ENCODE peak calls at places on chromosome 22, in seven cellular contexts. One of them, this sample, is unnamed.

GRCh38 chr22:41447435-41448188 is 1.0 kb upstream of the TOB2 start:
- DNase-seq in brain microvascular endothelial cell: peak; percentile 48
- DNase-seq in SIG-M5: no peak
- DNase-seq in adrenal gland: peak; percentile 76
- DNase-seq in stimulated activated CD8-positive, alpha-beta memory T cell treated with anti-CD3 and anti-CD28 coated beads, Interleukin-2, amount 100 ng/mL, for 1 hour: peak; percentile 39
- DNase-seq in activated CD4-positive, alpha-beta T cell treated with anti-CD3 and anti-CD28 coated beads, Interleukin-2, amount 50 U/mL, for 1 hour: peak; percentile 42
- DNase-seq in Daoy: peak; percentile 78
- DNase-seq in this sample: peak; percentile 23

GRCh38 chr22:48456449-48456848 is 1371.2 kb downstream of the BRD1 start:
- DNase-seq in SIG-M5: no peak
- DNase-seq in activated CD4-positive, alpha-beta T cell treated with anti-CD3 and anti-CD28 coated beads, Interleukin-2, amount 50 U/mL, for 1 hour: no peak
- DNase-seq in adrenal gland: no peak
- DNase-seq in brain microvascular endothelial cell: no peak
- DNase-seq in Daoy: no peak
- DNase-seq in stimulated activated CD8-positive, alpha-beta memory T cell treated with anti-CD3 and anti-CD28 coated beads, Interleukin-2, amount 100 ng/mL, for 1 hour: no peak
- DNase-seq in this sample: no peak

GRCh38 chr22:38062782-38063181 is 5.6 kb downstream of the PICK1 start:
- DNase-seq in adrenal gland: peak; percentile 58
- DNase-seq in brain microvascular endothelial cell: no peak
- DNase-seq in Daoy: no peak
- DNase-seq in stimulated activated CD8-positive, alpha-beta memory T cell treated with anti-CD3 and anti-CD28 coated beads, Interleukin-2, amount 100 ng/mL, for 1 hour: no peak
- DNase-seq in SIG-M5: no peak
- DNase-seq in activated CD4-positive, alpha-beta T cell treated with anti-CD3 and anti-CD28 coated beads, Interleukin-2, amount 50 U/mL, for 1 hour: no peak
- DNase-seq in this sample: no peak

GRCh38 chr22:22458896-22459588 is 49.5 kb downstream of the ZNF280B start:
- DNase-seq in Daoy: no peak
- DNase-seq in activated CD4-positive, alpha-beta T cell treated with anti-CD3 and anti-CD28 coated beads, Interleukin-2, amount 50 U/mL, for 1 hour: no peak
- DNase-seq in stimulated activated CD8-positive, alpha-beta memory T cell treated with anti-CD3 and anti-CD28 coated beads, Interleukin-2, amount 100 ng/mL, for 1 hour: no peak
- DNase-seq in brain microvascular endothelial cell: no peak
- DNase-seq in adrenal gland: no peak
- DNase-seq in SIG-M5: no peak
- DNase-seq in this sample: no peak

GRCh38 chr22:32334640-32335365 is 22.9 kb upstream of the RFPL3 start:
- DNase-seq in adrenal gland: no peak
- DNase-seq in Daoy: no peak
- DNase-seq in brain microvascular endothelial cell: no peak
- DNase-seq in stimulated activated CD8-positive, alpha-beta memory T cell treated with anti-CD3 and anti-CD28 coated beads, Interleukin-2, amount 100 ng/mL, for 1 hour: no peak
- DNase-seq in activated CD4-positive, alpha-beta T cell treated with anti-CD3 and anti-CD28 coated beads, Interleukin-2, amount 50 U/mL, for 1 hour: no peak
- DNase-seq in SIG-M5: no peak
- DNase-seq in this sample: no peak

GRCh38 chr22:44969817-44970216 is 40.0 kb downstream of the PHF21B start:
- DNase-seq in Daoy: no peak
- DNase-seq in stimulated activated CD8-positive, alpha-beta memory T cell treated with anti-CD3 and anti-CD28 coated beads, Interleukin-2, amount 100 ng/mL, for 1 hour: no peak
- DNase-seq in SIG-M5: no peak
- DNase-seq in activated CD4-positive, alpha-beta T cell treated with anti-CD3 and anti-CD28 coated beads, Interleukin-2, amount 50 U/mL, for 1 hour: no peak
- DNase-seq in adrenal gland: no peak
- DNase-seq in brain microvascular endothelial cell: no peak
- DNase-seq in this sample: no peak

GRCh38 chr22:38202437-38203089 is 769 bp downstream of the MAFF start:
- DNase-seq in stimulated activated CD8-positive, alpha-beta memory T cell treated with anti-CD3 and anti-CD28 coated beads, Interleukin-2, amount 100 ng/mL, for 1 hour: no peak
- DNase-seq in Daoy: peak; percentile 84
- DNase-seq in activated CD4-positive, alpha-beta T cell treated with anti-CD3 and anti-CD28 coated beads, Interleukin-2, amount 50 U/mL, for 1 hour: peak; percentile 39
- DNase-seq in adrenal gland: peak; percentile 87
- DNase-seq in brain microvascular endothelial cell: peak; percentile 85
- DNase-seq in SIG-M5: no peak
- DNase-seq in this sample: no peak

GRCh38 chr22:30863161-30863833 is 105.3 kb downstream of the MORC2 start:
- DNase-seq in stimulated activated CD8-positive, alpha-beta memory T cell treated with anti-CD3 and anti-CD28 coated beads, Interleukin-2, amount 100 ng/mL, for 1 hour: no peak
- DNase-seq in SIG-M5: no peak
- DNase-seq in brain microvascular endothelial cell: no peak
- DNase-seq in adrenal gland: peak; percentile 26
- DNase-seq in activated CD4-positive, alpha-beta T cell treated with anti-CD3 and anti-CD28 coated beads, Interleukin-2, amount 50 U/mL, for 1 hour: no peak
- DNase-seq in Daoy: no peak
- DNase-seq in this sample: no peak

GRCh38 chr22:36424901-36425579 is 37.3 kb upstream of the MYH9 start:
- DNase-seq in activated CD4-positive, alpha-beta T cell treated with anti-CD3 and anti-CD28 coated beads, Interleukin-2, amount 50 U/mL, for 1 hour: no peak
- DNase-seq in SIG-M5: no peak
- DNase-seq in brain microvascular endothelial cell: no peak
- DNase-seq in Daoy: no peak
- DNase-seq in stimulated activated CD8-positive, alpha-beta memory T cell treated with anti-CD3 and anti-CD28 coated beads, Interleukin-2, amount 100 ng/mL, for 1 hour: no peak
- DNase-seq in adrenal gland: no peak
- DNase-seq in this sample: no peak

GRCh38 chr22:23278883-23279675 is 98.8 kb downstream of the BCR start:
- DNase-seq in SIG-M5: no peak
- DNase-seq in stimulated activated CD8-positive, alpha-beta memory T cell treated with anti-CD3 and anti-CD28 coated beads, Interleukin-2, amount 100 ng/mL, for 1 hour: no peak
- DNase-seq in brain microvascular endothelial cell: no peak
- DNase-seq in activated CD4-positive, alpha-beta T cell treated with anti-CD3 and anti-CD28 coated beads, Interleukin-2, amount 50 U/mL, for 1 hour: no peak
- DNase-seq in Daoy: no peak
- DNase-seq in adrenal gland: no peak
- DNase-seq in this sample: peak; percentile 77

GRCh38 chr22:17305076-17305475 is 64.2 kb upstream of the CECR2 start:
- DNase-seq in activated CD4-positive, alpha-beta T cell treated with anti-CD3 and anti-CD28 coated beads, Interleukin-2, amount 50 U/mL, for 1 hour: no peak
- DNase-seq in brain microvascular endothelial cell: no peak
- DNase-seq in adrenal gland: no peak
- DNase-seq in stimulated activated CD8-positive, alpha-beta memory T cell treated with anti-CD3 and anti-CD28 coated beads, Interleukin-2, amount 100 ng/mL, for 1 hour: no peak
- DNase-seq in Daoy: no peak
- DNase-seq in SIG-M5: no peak
- DNase-seq in this sample: no peak

GRCh38 chr22:31300896-31301295 is 8.6 kb upstream of the PIK3IP1 start:
- DNase-seq in stimulated activated CD8-positive, alpha-beta memory T cell treated with anti-CD3 and anti-CD28 coated beads, Interleukin-2, amount 100 ng/mL, for 1 hour: no peak
- DNase-seq in brain microvascular endothelial cell: no peak
- DNase-seq in adrenal gland: no peak
- DNase-seq in Daoy: no peak
- DNase-seq in SIG-M5: no peak
- DNase-seq in activated CD4-positive, alpha-beta T cell treated with anti-CD3 and anti-CD28 coated beads, Interleukin-2, amount 50 U/mL, for 1 hour: no peak
- DNase-seq in this sample: no peak

GRCh38 chr22:37290737-37291136 is 8.4 kb downstream of the CYTH4 start:
- DNase-seq in activated CD4-positive, alpha-beta T cell treated with anti-CD3 and anti-CD28 coated beads, Interleukin-2, amount 50 U/mL, for 1 hour: no peak
- DNase-seq in SIG-M5: no peak
- DNase-seq in stimulated activated CD8-positive, alpha-beta memory T cell treated with anti-CD3 and anti-CD28 coated beads, Interleukin-2, amount 100 ng/mL, for 1 hour: no peak
- DNase-seq in adrenal gland: no peak
- DNase-seq in brain microvascular endothelial cell: no peak
- DNase-seq in Daoy: no peak
- DNase-seq in this sample: no peak

GRCh38 chr22:45007946-45008852 is 1.6 kb downstream of the PHF21B start:
- DNase-seq in SIG-M5: no peak
- DNase-seq in Daoy: peak; percentile 45
- DNase-seq in stimulated activated CD8-positive, alpha-beta memory T cell treated with anti-CD3 and anti-CD28 coated beads, Interleukin-2, amount 100 ng/mL, for 1 hour: no peak
- DNase-seq in adrenal gland: peak; percentile 24
- DNase-seq in activated CD4-positive, alpha-beta T cell treated with anti-CD3 and anti-CD28 coated beads, Interleukin-2, amount 50 U/mL, for 1 hour: no peak
- DNase-seq in brain microvascular endothelial cell: no peak
- DNase-seq in this sample: peak; percentile 22

GRCh38 chr22:31496007-31496734 is at the start of gene SFI1:
- DNase-seq in adrenal gland: peak; percentile 93
- DNase-seq in Daoy: peak; percentile 91
- DNase-seq in brain microvascular endothelial cell: peak; percentile 86
- DNase-seq in stimulated activated CD8-positive, alpha-beta memory T cell treated with anti-CD3 and anti-CD28 coated beads, Interleukin-2, amount 100 ng/mL, for 1 hour: peak; percentile 92
- DNase-seq in activated CD4-positive, alpha-beta T cell treated with anti-CD3 and anti-CD28 coated beads, Interleukin-2, amount 50 U/mL, for 1 hour: peak; percentile 96
- DNase-seq in SIG-M5: peak; percentile 7
- DNase-seq in this sample: peak; percentile 47

GRCh38 chr22:35024364-35024692 is 41.6 kb upstream of the ISX start:
- DNase-seq in adrenal gland: no peak
- DNase-seq in brain microvascular endothelial cell: no peak
- DNase-seq in SIG-M5: no peak
- DNase-seq in Daoy: no peak
- DNase-seq in stimulated activated CD8-positive, alpha-beta memory T cell treated with anti-CD3 and anti-CD28 coated beads, Interleukin-2, amount 100 ng/mL, for 1 hour: no peak
- DNase-seq in activated CD4-positive, alpha-beta T cell treated with anti-CD3 and anti-CD28 coated beads, Interleukin-2, amount 50 U/mL, for 1 hour: no peak
- DNase-seq in this sample: no peak

GRCh38 chr22:24989541-24989951 is 37.0 kb downstream of the KIAA1671 start:
- DNase-seq in adrenal gland: no peak
- DNase-seq in SIG-M5: no peak
- DNase-seq in Daoy: no peak
- DNase-seq in brain microvascular endothelial cell: no peak
- DNase-seq in activated CD4-positive, alpha-beta T cell treated with anti-CD3 and anti-CD28 coated beads, Interleukin-2, amount 50 U/mL, for 1 hour: no peak
- DNase-seq in stimulated activated CD8-positive, alpha-beta memory T cell treated with anti-CD3 and anti-CD28 coated beads, Interleukin-2, amount 100 ng/mL, for 1 hour: no peak
- DNase-seq in this sample: no peak

GRCh38 chr22:27488456-27489224 is 312.9 kb downstream of the MN1 start:
- DNase-seq in adrenal gland: no peak
- DNase-seq in Daoy: no peak
- DNase-seq in SIG-M5: no peak
- DNase-seq in brain microvascular endothelial cell: peak; percentile 27
- DNase-seq in stimulated activated CD8-positive, alpha-beta memory T cell treated with anti-CD3 and anti-CD28 coated beads, Interleukin-2, amount 100 ng/mL, for 1 hour: no peak
- DNase-seq in activated CD4-positive, alpha-beta T cell treated with anti-CD3 and anti-CD28 coated beads, Interleukin-2, amount 50 U/mL, for 1 hour: no peak
- DNase-seq in this sample: no peak

GRCh38 chr22:22884010-22884887 is 3.4 kb upstream of the IGLL5 start:
- DNase-seq in adrenal gland: peak; percentile 75
- DNase-seq in Daoy: peak; percentile 60
- DNase-seq in stimulated activated CD8-positive, alpha-beta memory T cell treated with anti-CD3 and anti-CD28 coated beads, Interleukin-2, amount 100 ng/mL, for 1 hour: peak; percentile 42
- DNase-seq in SIG-M5: peak; percentile 26
- DNase-seq in activated CD4-positive, alpha-beta T cell treated with anti-CD3 and anti-CD28 coated beads, Interleukin-2, amount 50 U/mL, for 1 hour: peak; percentile 60
- DNase-seq in brain microvascular endothelial cell: peak; percentile 48
- DNase-seq in this sample: peak; percentile 3

GRCh38 chr22:36562261-36562835 is 33.4 kb upstream of the EIF3D start:
- DNase-seq in SIG-M5: no peak
- DNase-seq in stimulated activated CD8-positive, alpha-beta memory T cell treated with anti-CD3 and anti-CD28 coated beads, Interleukin-2, amount 100 ng/mL, for 1 hour: no peak
- DNase-seq in brain microvascular endothelial cell: peak; percentile 35
- DNase-seq in adrenal gland: no peak
- DNase-seq in activated CD4-positive, alpha-beta T cell treated with anti-CD3 and anti-CD28 coated beads, Interleukin-2, amount 50 U/mL, for 1 hour: no peak
- DNase-seq in Daoy: peak; percentile 85
- DNase-seq in this sample: no peak

GRCh38 chr22:38982008-38982927 is at the start of gene APOBEC3B:
- DNase-seq in activated CD4-positive, alpha-beta T cell treated with anti-CD3 and anti-CD28 coated beads, Interleukin-2, amount 50 U/mL, for 1 hour: peak; percentile 39
- DNase-seq in stimulated activated CD8-positive, alpha-beta memory T cell treated with anti-CD3 and anti-CD28 coated beads, Interleukin-2, amount 100 ng/mL, for 1 hour: peak; percentile 46
- DNase-seq in Daoy: peak; percentile 98
- DNase-seq in SIG-M5: peak; percentile 26
- DNase-seq in brain microvascular endothelial cell: peak; percentile 80
- DNase-seq in adrenal gland: peak; percentile 93
- DNase-seq in this sample: peak; percentile 70

GRCh38 chr22:44665115-44665514 is 36.9 kb upstream of the PRR5 start:
- DNase-seq in SIG-M5: no peak
- DNase-seq in Daoy: no peak
- DNase-seq in brain microvascular endothelial cell: no peak
- DNase-seq in adrenal gland: no peak
- DNase-seq in stimulated activated CD8-positive, alpha-beta memory T cell treated with anti-CD3 and anti-CD28 coated beads, Interleukin-2, amount 100 ng/mL, for 1 hour: no peak
- DNase-seq in activated CD4-positive, alpha-beta T cell treated with anti-CD3 and anti-CD28 coated beads, Interleukin-2, amount 50 U/mL, for 1 hour: no peak
- DNase-seq in this sample: no peak

GRCh38 chr22:17314472-17314871 is 54.8 kb upstream of the CECR2 start:
- DNase-seq in activated CD4-positive, alpha-beta T cell treated with anti-CD3 and anti-CD28 coated beads, Interleukin-2, amount 50 U/mL, for 1 hour: no peak
- DNase-seq in SIG-M5: no peak
- DNase-seq in Daoy: no peak
- DNase-seq in adrenal gland: no peak
- DNase-seq in stimulated activated CD8-positive, alpha-beta memory T cell treated with anti-CD3 and anti-CD28 coated beads, Interleukin-2, amount 100 ng/mL, for 1 hour: no peak
- DNase-seq in brain microvascular endothelial cell: no peak
- DNase-seq in this sample: peak; percentile 63